ENCODE peak calls at places on chromosomes 5 and 9, in nine cellular contexts. C, P, G, T, V, E, S, O and N are unnamed samples.

GRCh38 chr5:174935854-174936474 is 211.6 kb downstream of the MSX2 start:
- DNase-seq in C (peak), P (peak), G (peak), T (peak), V (peak), E (peak), S (peak), O (peak), N (peak)

GRCh38 chr5:68547049-68547448 is 331.5 kb downstream of the PIK3R1 start:
- DNase-seq in C (no peak), P (no peak), G (no peak), T (no peak), V (no peak), E (no peak), S (no peak), O (no peak), N (no peak)

GRCh38 chr9:107141967-107142366 is 141.1 kb upstream of the RAD23B start:
- DNase-seq in C (no peak), P (no peak), G (no peak), T (no peak), V (no peak), E (peak), S (peak), O (no peak), N (peak)

GRCh38 chr9:117783828-117784227 is 79.6 kb downstream of the TLR4 start:
- DNase-seq in C (no peak), P (no peak), G (peak), T (no peak), V (no peak), E (no peak), S (no peak), O (no peak), N (peak)

GRCh38 chr5:91042856-91043255 is 340.3 kb downstream of the ARRDC3 start:
- DNase-seq in C (no peak), P (no peak), G (no peak), T (no peak), V (no peak), E (peak), S (peak), O (no peak), N (peak)

GRCh38 chr9:7234144-7234543 is 476.4 kb downstream of the KDM4C start:
- DNase-seq in C (no peak), P (peak), G (peak), T (no peak), V (peak), E (peak), S (peak), O (peak), N (peak)

GRCh38 chr5:151038801-151039238 is 18.4 kb downstream of the GPX3 start:
- DNase-seq in C (no peak), P (peak), G (peak), T (no peak), V (peak), E (peak), S (peak), O (peak), N (no peak)

GRCh38 chr5:173291722-173292658 is 36.2 kb downstream of the STC2 start:
- DNase-seq in C (no peak), P (no peak), G (no peak), T (no peak), V (no peak), E (peak), S (no peak), O (peak), N (no peak)

GRCh38 chr5:135067587-135067986 is 33.6 kb upstream of the PITX1 start:
- DNase-seq in C (no peak), P (no peak), G (no peak), T (no peak), V (no peak), E (no peak), S (no peak), O (no peak), N (no peak)

GRCh38 chr9:110143969-110144545 is 63.9 kb downstream of the C9orf152 start:
- DNase-seq in C (no peak), P (no peak), G (peak), T (no peak), V (no peak), E (no peak), S (no peak), O (no peak), N (no peak)

GRCh38 chr9:38311382-38312270 is 80.9 kb upstream of the ALDH1B1 start:
- DNase-seq in C (no peak), P (peak), G (no peak), T (no peak), V (peak), E (no peak), S (no peak), O (no peak), N (no peak)

GRCh38 chr5:114055810-114056476 is 305.9 kb upstream of the KCNN2 start:
- DNase-seq in C (no peak), P (peak), G (no peak), T (no peak), V (peak), E (peak), S (no peak), O (peak), N (no peak)

GRCh38 chr9:133950206-133950915 is 41.8 kb downstream of the VAV2 start:
- DNase-seq in C (no peak), P (no peak), G (no peak), T (no peak), V (no peak), E (no peak), S (no peak), O (no peak), N (no peak)

GRCh38 chr5:96293966-96294886 is 138.8 kb downstream of the PCSK1 start:
- DNase-seq in C (no peak), P (no peak), G (no peak), T (no peak), V (no peak), E (no peak), S (peak), O (peak), N (no peak)

GRCh38 chr5:177378884-177379883 is 5.0 kb upstream of the SLC34A1 start:
- DNase-seq in C (no peak), P (peak), G (peak), T (no peak), V (peak), E (peak), S (peak), O (peak), N (no peak)

GRCh38 chr5:133235696-133236426 is 184.0 kb downstream of the HSPA4 start:
- DNase-seq in C (no peak), P (no peak), G (no peak), T (no peak), V (no peak), E (peak), S (no peak), O (peak), N (no peak)

GRCh38 chr5:82820958-82821880 is 256.0 kb downstream of the TMEM167A start:
- DNase-seq in C (no peak), P (no peak), G (no peak), T (no peak), V (no peak), E (no peak), S (no peak), O (no peak), N (no peak)

GRCh38 chr9:94867281-94867841 is 140.9 kb downstream of the AOPEP start:
- DNase-seq in C (no peak), P (peak), G (no peak), T (peak), V (peak), E (peak), S (peak), O (peak), N (no peak)

GRCh38 chr5:147835386-147835798 is 3.9 kb upstream of the SPINK1 start:
- DNase-seq in C (no peak), P (no peak), G (no peak), T (peak), V (no peak), E (no peak), S (no peak), O (peak), N (no peak)

GRCh38 chr5:60410427-60410826 is 289.5 kb downstream of the DEPDC1B start:
- DNase-seq in C (no peak), P (no peak), G (no peak), T (no peak), V (no peak), E (no peak), S (peak), O (peak), N (no peak)

GRCh38 chr5:169688106-169688505 is 51.0 kb downstream of the DOCK2 start:
- DNase-seq in C (no peak), P (no peak), G (no peak), T (no peak), V (no peak), E (peak), S (peak), O (no peak), N (no peak)